ENCODE peak calls at places on chromosome 6, in seven cellular contexts. J, I, C, B, Y, N and V are unnamed samples.

GRCh38 chr6:21099338-21100314 is 493.9 kb upstream of the SOX4 start:
- DNase-seq in N (no peak), I (no peak), B (no peak), Y (no peak), J (no peak), C (no peak), V (no peak)

GRCh38 chr6:37624606-37625574 is 72.8 kb downstream of the MDGA1 start:
- DNase-seq in I (no peak), B (peak), N (peak), C (no peak), J (no peak), Y (peak), V (no peak)

GRCh38 chr6:157976345-157977175 is 5.1 kb upstream of the SYNJ2 start:
- DNase-seq in I (no peak), C (no peak), N (no peak), J (no peak), Y (no peak), B (no peak), V (no peak)

GRCh38 chr6:44086931-44087574 is 40.2 kb downstream of the MRPL14 start:
- DNase-seq in C (no peak), Y (peak), I (no peak), B (peak), N (peak), J (no peak), V (no peak)

GRCh38 chr6:157989541-157990289 is 8.1 kb downstream of the SYNJ2 start:
- DNase-seq in Y (peak), I (peak), B (peak), J (no peak), C (no peak), N (peak), V (no peak)

GRCh38 chr6:119347466-119348307 is 1.9 kb downstream of the MAN1A1 start:
- DNase-seq in Y (peak), N (peak), I (no peak), C (no peak), B (no peak), J (no peak), V (no peak)

GRCh38 chr6:166736606-166737005 is 109.6 kb upstream of the RPS6KA2 start:
- DNase-seq in I (peak), Y (no peak), B (no peak), N (no peak), J (no peak), C (peak), V (peak)

GRCh38 chr6:88380618-88381288 is 214.6 kb upstream of the CNR1 start:
- DNase-seq in Y (no peak), C (no peak), B (no peak), J (no peak), I (peak), N (no peak), V (no peak)

GRCh38 chr6:110255356-110255755 is 75.1 kb downstream of the CDC40 start:
- DNase-seq in N (no peak), I (no peak), C (no peak), Y (no peak), J (no peak), B (no peak), V (no peak)

GRCh38 chr6:127319686-127320085 is 23.7 kb downstream of the ECHDC1 start:
- DNase-seq in B (no peak), J (no peak), I (no peak), Y (no peak), C (no peak), N (no peak), V (no peak)

GRCh38 chr6:2127484-2127911 is 117.9 kb downstream of the GMDS start:
- DNase-seq in B (peak), Y (peak), J (peak), I (no peak), N (no peak), C (no peak), V (no peak)

GRCh38 chr6:22099241-22099640 is 197.6 kb downstream of the PRL start:
- DNase-seq in J (no peak), C (no peak), I (no peak), Y (no peak), N (no peak), B (no peak), V (no peak)

GRCh38 chr6:43278524-43279078 is 19.5 kb upstream of the SLC22A7 start:
- DNase-seq in I (peak), Y (peak), J (no peak), B (no peak), C (no peak), N (no peak), V (no peak)

GRCh38 chr6:39791311-39791710 is 865 bp upstream of the DAAM2 start:
- DNase-seq in N (no peak), J (no peak), Y (no peak), C (no peak), I (peak), B (no peak), V (peak)

GRCh38 chr6:106466211-106466610 is 105.7 kb downstream of the CRYBG1 start:
- DNase-seq in N (no peak), J (no peak), B (no peak), C (no peak), I (no peak), Y (no peak), V (no peak)

GRCh38 chr6:97280766-97281165 is 2.2 kb downstream of the MMS22L start:
- DNase-seq in C (no peak), Y (no peak), I (no peak), N (no peak), B (no peak), J (no peak), V (no peak)

GRCh38 chr6:46184114-46184513 is 13.3 kb upstream of the ENPP5 start:
- DNase-seq in C (no peak), Y (no peak), N (no peak), I (peak), J (no peak), B (no peak), V (no peak)

GRCh38 chr6:12654526-12654925 is 62.0 kb upstream of the PHACTR1 start:
- DNase-seq in C (no peak), N (no peak), Y (no peak), B (no peak), J (no peak), I (no peak), V (no peak)

GRCh38 chr6:3263091-3263490 is 4.3 kb downstream of the PSMG4 start:
- DNase-seq in N (no peak), Y (no peak), I (no peak), B (no peak), C (no peak), J (no peak), V (no peak)

GRCh38 chr6:127222418-127222817 is 44.2 kb upstream of the RNF146 start:
- DNase-seq in C (no peak), J (no peak), Y (no peak), I (no peak), B (no peak), N (no peak), V (no peak)

GRCh38 chr6:134830945-134831344 is 119.0 kb downstream of the ALDH8A1 start:
- DNase-seq in C (no peak), N (no peak), B (no peak), I (no peak), Y (no peak), J (no peak), V (no peak)

GRCh38 chr6:137269347-137269746 is 50.2 kb upstream of the IFNGR1 start:
- DNase-seq in B (no peak), Y (no peak), C (no peak), I (no peak), J (no peak), N (no peak), V (no peak)

GRCh38 chr6:36600564-36601146 is 6.5 kb downstream of the SRSF3 start:
- DNase-seq in I (no peak), N (no peak), B (no peak), Y (no peak), J (no peak), C (no peak), V (no peak)

GRCh38 chr6:43913388-43914271 is 143.6 kb downstream of the VEGFA start:
- DNase-seq in Y (peak), N (peak), I (peak), C (no peak), J (no peak), B (peak), V (no peak)

GRCh38 chr6:44820366-44821158 is 433.1 kb downstream of the CDC5L start:
- DNase-seq in I (peak), N (no peak), Y (no peak), B (no peak), C (no peak), J (no peak), V (no peak)

GRCh38 chr6:11485261-11485660 is 52.3 kb upstream of the TMEM170B start:
- DNase-seq in Y (no peak), C (no peak), J (no peak), B (no peak), I (no peak), N (no peak), V (no peak)

GRCh38 chr6:57182017-57182432 is 9.9 kb downstream of the BAG2 start:
- DNase-seq in I (no peak), C (no peak), J (no peak), N (no peak), B (no peak), Y (no peak), V (no peak)

GRCh38 chr6:26568601-26569432 is 27.9 kb upstream of the ABT1 start:
- DNase-seq in B (peak), I (peak), J (peak), N (peak), Y (peak), C (peak), V (no peak)
- TF ChIP-seq CTCF in B (no peak), I (no peak), J (peak), N (no peak), Y (peak), C (no peak), V (no peak)

DNA sequence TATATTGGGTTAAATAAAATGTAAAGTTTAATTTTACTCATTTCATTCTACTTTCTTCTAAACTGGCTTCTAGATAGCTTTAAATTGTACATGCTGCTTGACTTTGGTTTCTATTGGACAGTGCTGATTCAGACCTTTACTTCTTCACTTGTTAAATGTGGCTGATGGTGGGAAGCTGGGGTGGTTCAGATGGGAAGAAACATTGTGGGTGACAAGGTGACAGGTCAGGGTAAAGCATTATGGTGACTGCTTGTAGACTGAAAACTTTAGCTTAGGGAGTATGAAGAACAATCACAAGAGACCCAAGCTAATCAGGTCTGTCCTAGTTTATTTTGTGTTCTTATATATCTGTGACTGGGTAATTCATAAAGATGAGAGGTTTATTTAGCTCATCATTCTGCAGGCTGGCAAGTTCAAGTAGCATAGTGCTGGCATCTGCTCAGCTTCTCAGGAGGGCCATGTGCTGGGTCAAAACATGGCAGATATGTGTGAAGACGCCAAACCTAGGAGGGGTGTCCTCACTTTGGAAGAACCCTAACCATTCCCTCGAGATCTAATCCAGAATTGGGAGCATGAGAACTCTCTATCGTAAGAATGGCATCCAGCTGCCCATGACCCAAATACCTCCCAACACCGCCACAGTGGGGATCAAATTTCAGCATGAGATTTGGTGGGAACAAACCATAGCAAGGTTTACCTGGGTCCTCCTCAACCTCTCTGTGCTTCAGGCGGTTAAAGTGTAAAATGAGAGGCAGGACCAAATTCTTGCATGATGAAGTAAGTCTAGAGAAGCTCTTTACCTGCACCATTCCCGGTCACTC is 102.8 kb downstream of the FYN start:
- DNase-seq in C (no peak), B (no peak), I (no peak), Y (no peak), J (no peak), N (no peak), V (no peak)
- H3K27ac ChIP-seq in C (no peak), B (no peak), I (no peak), Y (no peak), J (no peak), N (no peak), V (no peak)

GRCh38 chr6:40848868-40849524 is 190.0 kb downstream of the UNC5CL start:
- DNase-seq in I (no peak), B (no peak), J (no peak), N (no peak), Y (no peak), C (no peak), V (no peak)

GRCh38 chr6:40844241-40844640 is 194.8 kb downstream of the UNC5CL start:
- DNase-seq in N (no peak), C (no peak), I (no peak), Y (no peak), J (no peak), B (no peak), V (no peak)

GRCh38 chr6:40841721-40842120 is 197.3 kb downstream of the UNC5CL start:
- DNase-seq in N (no peak), I (no peak), C (no peak), B (no peak), Y (no peak), J (no peak), V (no peak)

GRCh38 chr6:40848038-40848437 is 191.0 kb downstream of the UNC5CL start:
- DNase-seq in B (no peak), I (no peak), J (no peak), C (no peak), Y (no peak), N (no peak), V (no peak)

DNA sequence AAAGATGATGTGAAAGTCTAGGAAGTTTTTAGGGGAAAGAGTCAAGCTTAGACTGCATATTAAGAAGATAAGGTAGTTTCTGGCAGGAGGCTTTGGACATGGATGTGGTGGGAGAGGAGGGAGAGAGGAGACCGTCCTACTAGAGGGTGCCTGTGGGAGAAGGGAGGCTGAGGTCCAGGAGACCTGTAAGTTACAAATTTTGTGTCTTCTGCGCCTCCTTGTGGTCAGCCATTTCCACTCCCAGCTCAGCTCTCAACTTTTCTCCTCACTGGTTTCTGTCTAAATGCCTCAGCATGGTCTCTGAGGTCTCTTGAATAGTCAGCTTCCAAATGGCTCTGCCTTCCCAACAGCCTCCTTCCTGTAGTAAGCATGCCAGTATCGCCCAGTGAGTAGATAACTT is 193.4 kb downstream of the UNC5CL start:
- DNase-seq in Y (no peak), C (peak), I (peak), N (peak), J (no peak), B (no peak), V (no peak)
- TF ChIP-seq CTCF in Y (peak), C (peak), I (peak), N (peak), J (peak), B (peak), V (peak)

DNA sequence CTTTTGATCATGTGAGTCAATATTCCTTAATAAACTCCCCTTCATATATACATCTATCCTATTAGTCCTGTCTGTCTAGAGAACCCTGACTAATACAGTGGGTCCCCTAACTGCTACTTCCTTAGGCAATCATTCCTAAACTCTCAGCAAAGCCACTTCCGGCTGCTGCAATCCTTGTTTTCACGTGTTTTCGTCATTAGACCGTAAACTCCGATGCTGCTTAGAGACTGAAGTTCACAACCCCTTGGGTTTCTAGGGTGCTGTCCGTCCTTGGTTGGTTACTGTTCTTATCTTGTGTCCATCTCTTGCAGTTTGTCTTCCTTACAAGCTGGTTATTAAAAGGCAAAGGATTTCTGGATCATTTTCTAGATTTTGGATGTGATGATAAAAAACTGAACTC is 106.4 kb downstream of the GMPR start:
- DNase-seq in C (no peak), J (no peak), B (no peak), N (no peak), Y (no peak), I (peak), V (no peak)
- H3K27ac ChIP-seq in C (peak), J (no peak), B (no peak), N (no peak), Y (no peak), I (peak), V (no peak)

GRCh38 chr6:165439928-165440554 is 130.6 kb upstream of the C6orf118 start:
- DNase-seq in I (peak), N (no peak), J (no peak), Y (no peak), B (no peak), C (peak), V (no peak)
- TF ChIP-seq CTCF in I (peak), N (peak), J (peak), Y (peak), B (peak), C (peak), V (no peak)

DNA sequence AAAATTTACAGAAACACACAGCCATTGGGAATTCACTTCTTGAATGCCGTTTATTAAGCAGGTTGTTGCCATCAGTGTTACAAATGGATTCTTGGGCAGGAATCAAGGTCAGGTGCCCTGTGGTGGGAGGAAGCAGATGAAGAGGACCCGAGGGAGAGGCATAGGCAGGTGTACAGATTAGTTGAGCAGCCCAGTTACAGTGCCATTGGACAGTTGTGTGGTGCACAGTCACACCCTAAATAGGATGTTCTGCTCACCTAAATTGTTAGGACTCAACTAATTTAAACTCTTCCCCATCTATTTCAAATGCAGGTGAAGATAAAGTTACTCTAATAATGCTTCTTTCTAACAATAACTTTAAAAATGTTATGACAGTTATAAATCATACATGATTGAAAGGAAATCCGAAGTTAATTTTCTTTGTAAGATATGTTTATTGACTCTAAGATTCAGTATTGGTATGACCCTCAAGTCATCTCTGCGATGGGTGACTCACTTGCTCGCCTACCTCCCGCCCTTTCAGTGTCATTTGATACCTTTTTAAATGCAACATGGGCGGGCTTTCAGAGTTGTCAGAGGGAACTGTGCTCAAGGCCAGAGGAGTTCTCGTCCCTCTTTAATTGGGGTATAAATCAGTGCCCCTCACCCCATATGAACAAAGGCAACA is 35.0 kb downstream of the DSE start:
- DNase-seq in B (no peak), I (peak), C (peak), Y (no peak), N (no peak), J (no peak), V (no peak)
- H3K27ac ChIP-seq in B (peak), I (peak), C (no peak), Y (peak), N (no peak), J (peak), V (peak)

GRCh38 chr6:164296411-164296810 is 881.9 kb downstream of the QKI start:
- DNase-seq in C (no peak), Y (no peak), I (peak), N (no peak), J (no peak), B (no peak), V (no peak)
- TF ChIP-seq CTCF in C (no peak), Y (no peak), I (no peak), N (no peak), J (no peak), B (no peak), V (no peak)

DNA sequence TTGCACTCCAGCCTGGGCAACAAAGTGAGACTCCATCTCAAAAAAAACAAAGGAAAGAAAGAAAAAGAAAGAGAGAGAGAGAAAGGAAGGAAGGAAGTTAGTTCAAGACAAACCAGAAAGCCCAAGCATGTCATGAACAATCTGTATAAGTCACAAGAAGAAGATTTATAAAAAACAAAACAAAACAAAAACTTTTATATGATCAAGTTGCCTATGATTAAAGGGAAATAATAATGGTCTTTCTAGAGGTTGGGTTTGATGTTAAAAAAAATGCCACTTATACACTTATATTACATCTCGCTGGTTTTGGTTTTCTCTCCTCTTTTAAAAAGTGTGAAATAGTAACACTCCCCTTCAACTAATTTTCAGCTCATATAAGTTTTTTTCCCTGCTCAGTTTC is 146.2 kb upstream of the CARMIL1 start:
- DNase-seq in J (no peak), C (no peak), N (no peak), Y (no peak), I (no peak), B (no peak), V (no peak)
- H3K27ac ChIP-seq in J (peak), C (no peak), N (no peak), Y (no peak), I (no peak), B (no peak), V (peak)

GRCh38 chr6:29853245-29853644 is 25.6 kb downstream of the HLA-G start:
- DNase-seq in Y (no peak), I (no peak), N (no peak), B (no peak), C (no peak), J (no peak), V (no peak)
- TF ChIP-seq CTCF in Y (no peak), I (no peak), N (no peak), B (no peak), C (no peak), J (no peak), V (no peak)

DNA sequence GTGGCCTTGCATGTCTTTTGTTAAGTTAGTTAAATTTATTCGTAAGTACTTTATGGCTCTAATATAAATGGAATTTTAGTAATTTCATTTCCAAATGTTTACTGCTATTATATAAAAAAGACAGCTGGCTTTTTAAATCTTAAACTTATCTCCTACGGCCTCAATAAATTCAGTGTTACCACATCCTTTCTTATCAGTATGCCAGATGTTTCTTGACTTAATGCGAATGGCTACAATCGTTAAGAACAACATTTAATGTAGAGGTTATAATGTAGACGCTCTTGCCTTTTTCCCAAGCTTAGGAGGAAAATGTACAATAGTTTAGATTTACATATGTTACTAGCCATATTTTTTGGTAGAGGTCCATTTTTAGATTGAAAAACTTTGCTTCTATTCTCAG is 659.4 kb downstream of the TENT5A start:
- DNase-seq in J (no peak), N (no peak), I (no peak), Y (no peak), C (no peak), B (no peak), V (no peak)
- H3K27ac ChIP-seq in J (no peak), N (no peak), I (no peak), Y (no peak), C (no peak), B (no peak), V (no peak)